ENCODE peak calls at places on chromosomes 2 and 18, in seven cellular contexts. X is H1, W is SK-N-SH, H is HCT116, Q is HepG2, G is K562, E is GM12878. F is an unnamed sample.

GRCh38 chr2:206392118-206392517 is 51.2 kb upstream of the ADAM23 start:
- DNase-seq in G (peak; percentile 24), E (no peak), H (peak; percentile 46), X (peak; percentile 54), Q (peak; percentile 62), W (peak; percentile 75), F (peak; percentile 17)

GRCh38 chr2:118168606-118169005 is 80.3 kb downstream of the INSIG2 start:
- DNase-seq in Q (peak; percentile 21), H (no peak), W (no peak), G (no peak), E (no peak), X (no peak), F (no peak)

GRCh38 chr18:26547302-26548143 is 830 bp downstream of the KCTD1 start:
- DNase-seq in Q (no peak), E (no peak), H (no peak), X (peak; percentile 84), G (no peak), W (peak; percentile 90), F (peak; percentile 53)

GRCh38 chr2:120564213-120565094 is 171.2 kb upstream of the GLI2 start:
- DNase-seq in X (no peak), Q (peak; percentile 92), H (no peak), W (peak; percentile 39), E (no peak), G (no peak), F (peak; percentile 30)

GRCh38 chr18:59055345-59056032 is 84.2 kb upstream of the SEC11C start:
- DNase-seq in Q (no peak), X (peak; percentile 59), E (no peak), H (no peak), G (no peak), W (no peak), F (no peak)

GRCh38 chr2:62478093-62478580 is 27.9 kb downstream of the TMEM17 start:
- DNase-seq in H (no peak), G (no peak), X (no peak), E (no peak), Q (peak; percentile 60), W (no peak), F (peak; percentile 32)

GRCh38 chr2:167832840-167833239 is 414.6 kb downstream of the STK39 start:
- DNase-seq in X (no peak), Q (no peak), E (no peak), G (no peak), W (no peak), H (no peak), F (no peak)

GRCh38 chr18:55588001-55588875 is at the start of gene TCF4:
- DNase-seq in Q (no peak), X (peak; percentile 72), E (no peak), W (peak; percentile 80), G (peak; percentile 67), H (no peak), F (no peak)

GRCh38 chr2:113720167-113720566 is 36.3 kb downstream of the SLC35F5 start:
- DNase-seq in X (no peak), E (no peak), Q (peak; percentile 19), W (peak; percentile 28), H (no peak), G (no peak), F (peak; percentile 12)

GRCh38 chr2:11077411-11077810 is 77.9 kb upstream of the SLC66A3 start:
- DNase-seq in E (no peak), H (no peak), Q (no peak), W (no peak), X (peak; percentile 26), G (no peak), F (no peak)

GRCh38 chr2:45069711-45070664 is 60.7 kb upstream of the SIX2 start:
- DNase-seq in Q (no peak), G (no peak), X (peak; percentile 45), H (no peak), W (no peak), E (no peak), F (no peak)

GRCh38 chr2:54083440-54083839 is 32.0 kb upstream of the ACYP2 start:
- DNase-seq in E (no peak), W (no peak), X (no peak), Q (no peak), H (no peak), G (no peak), F (no peak)

GRCh38 chr2:141133883-141134282 is 996.9 kb downstream of the LRP1B start:
- DNase-seq in E (no peak), X (no peak), G (no peak), W (no peak), Q (no peak), H (no peak), F (no peak)

GRCh38 chr2:101150306-101151140 is 659 bp downstream of the TBC1D8 start:
- DNase-seq in G (no peak), Q (no peak), X (peak; percentile 77), E (no peak), H (no peak), W (peak; percentile 78), F (no peak)

GRCh38 chr18:80034068-80034851 is at the start of gene RBFA:
- DNase-seq in W (peak; percentile 97), X (peak; percentile 100), E (peak; percentile 94), G (peak; percentile 95), H (peak; percentile 94), Q (peak; percentile 88), F (peak; percentile 85)

GRCh38 chr2:6423944-6424343 is 441.8 kb downstream of the CMPK2 start:
- DNase-seq in G (no peak), H (no peak), W (no peak), X (no peak), Q (no peak), E (no peak), F (no peak)

GRCh38 chr2:11006191-11006590 is 94.5 kb downstream of the KCNF1 start:
- DNase-seq in H (no peak), W (no peak), Q (no peak), X (no peak), E (no peak), G (no peak), F (no peak)

GRCh38 chr2:9203876-9204275 is 2.7 kb upstream of the ASAP2 start:
- DNase-seq in G (no peak), Q (no peak), W (no peak), X (no peak), E (no peak), H (no peak), F (no peak)

GRCh38 chr2:9203006-9203405 is 3.6 kb upstream of the ASAP2 start:
- DNase-seq in H (no peak), X (no peak), Q (no peak), E (no peak), W (no peak), G (no peak), F (no peak)

GRCh38 chr2:9199716-9200633 is 6.6 kb upstream of the ASAP2 start:
- DNase-seq in Q (no peak), X (peak; percentile 19), G (no peak), E (no peak), W (no peak), H (no peak), F (no peak)

GRCh38 chr2:9200634-9201015 is 6.0 kb upstream of the ASAP2 start:
- DNase-seq in E (no peak), Q (no peak), H (no peak), G (no peak), W (no peak), X (peak; percentile 24), F (no peak)

DNA sequence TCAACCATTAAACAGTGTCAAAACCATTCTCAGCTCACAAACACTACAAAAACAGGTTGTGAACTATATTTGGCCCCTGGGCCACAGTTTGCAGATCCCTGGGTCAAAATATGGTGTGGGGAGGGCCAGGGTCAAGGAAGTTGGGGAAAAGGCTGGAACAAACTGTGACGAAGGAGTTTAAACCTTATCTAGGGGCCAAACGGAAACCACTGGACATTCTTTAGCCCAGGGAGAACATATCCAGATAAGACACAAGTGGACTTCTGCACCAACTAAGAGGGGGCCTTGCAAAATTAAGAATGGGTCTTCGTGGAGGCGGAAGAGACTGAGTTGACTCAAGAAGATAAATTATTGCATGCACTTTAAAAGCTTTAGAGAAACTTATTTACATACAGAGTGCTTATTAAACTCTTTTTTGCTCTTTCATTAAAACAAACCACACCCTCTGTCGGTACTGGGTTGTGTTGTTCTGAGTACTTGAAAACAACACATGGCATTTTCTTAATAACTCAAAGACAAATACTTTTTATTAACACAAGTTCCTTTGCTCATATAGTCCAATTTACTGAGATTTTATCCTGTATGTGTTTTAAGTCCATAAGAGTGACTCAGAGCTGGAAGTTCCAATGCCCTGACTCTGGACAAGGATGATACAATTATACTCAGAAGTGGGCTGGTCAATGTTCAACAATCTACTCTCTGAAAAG is 5.3 kb upstream of the ASAP2 start:
- DNase-seq in Q (no peak), X (peak; percentile 10), W (no peak), G (peak; percentile 83), H (no peak), E (no peak), F (no peak)
- TF ChIP-seq JUND in Q (no peak), X (no peak), W (peak; percentile 85), G (peak; percentile 46), H (no peak), E (no peak), F (no peak)

GRCh38 chr18:46469186-46469915 is 187.7 kb downstream of the LOXHD1 start:
- DNase-seq in E (no peak), G (no peak), Q (no peak), W (peak; percentile 61), H (no peak), X (no peak), F (peak; percentile 37)
- TF ChIP-seq JUND in E (no peak), G (no peak), Q (no peak), W (no peak), H (no peak), X (no peak), F (no peak)

GRCh38 chr2:1742680-1743395 is 1.5 kb downstream of the PXDN start:
- DNase-seq in E (no peak), G (no peak), X (peak; percentile 83), W (peak; percentile 89), Q (no peak), H (no peak), F (peak; percentile 92)

GRCh38 chr2:1740714-1741584 is 3.4 kb downstream of the PXDN start:
- DNase-seq in H (no peak), W (no peak), E (no peak), X (peak; percentile 44), G (no peak), Q (no peak), F (no peak)

GRCh38 chr2:1742300-1742679 is 2.0 kb downstream of the PXDN start:
- DNase-seq in W (peak; percentile 56), Q (no peak), G (no peak), H (no peak), E (no peak), X (no peak), F (no peak)

GRCh38 chr2:1739961-1740713 is 4.2 kb downstream of the PXDN start:
- DNase-seq in Q (no peak), W (no peak), H (no peak), G (no peak), X (peak; percentile 45), E (no peak), F (no peak)

DNA sequence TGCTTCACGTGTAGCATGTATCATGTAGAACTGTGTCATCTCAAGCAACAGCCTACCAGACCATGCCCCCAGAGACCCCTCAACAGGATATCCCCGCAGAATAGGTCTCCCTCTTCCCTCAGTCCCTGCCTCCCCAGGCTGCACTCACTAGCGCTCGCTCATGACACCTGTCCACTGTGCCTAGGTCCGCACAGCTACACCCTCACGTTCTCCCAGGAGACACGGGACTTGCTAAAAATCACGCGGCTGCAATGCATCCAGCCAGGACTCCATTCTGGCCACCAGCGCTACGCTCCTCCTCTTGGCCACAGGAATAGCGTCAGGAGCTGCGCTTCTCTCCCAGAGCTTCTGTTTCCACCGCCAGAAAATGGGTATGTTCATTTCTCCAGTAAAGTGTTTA is 2.5 kb downstream of the PXDN start:
- DNase-seq in H (no peak), X (peak; percentile 43), E (no peak), G (no peak), W (no peak), Q (no peak), F (no peak)
- TF ChIP-seq JUND in H (no peak), X (no peak), E (no peak), G (no peak), W (no peak), Q (no peak), F (no peak)

GRCh38 chr2:237354930-237355329 is 59.0 kb downstream of the COL6A3 start:
- DNase-seq in X (no peak), W (no peak), Q (no peak), G (no peak), E (no peak), H (no peak), F (no peak)
- TF ChIP-seq JUND in X (no peak), W (no peak), Q (no peak), G (no peak), E (no peak), H (no peak), F (no peak)

F was measured in T47D.